ENCODE peak calls at places on chromosomes 11 and 22, in seven cellular contexts. One of them, this sample, is unnamed.

GRCh38 chr11:125679397-125679796 is 1.2 kb downstream of the ACRV1 start:
- DNase-seq in progenitor cell of endocrine pancreas: no peak
- DNase-seq in GM04503: no peak
- DNase-seq in ACHN: peak; percentile 24
- DNase-seq in lung: no peak
- DNase-seq in chondrocyte: no peak
- DNase-seq in fibroblast of mammary gland: peak; percentile 5
- DNase-seq in this sample: no peak

GRCh38 chr22:38035530-38035885 is 21.7 kb upstream of the PICK1 start:
- DNase-seq in fibroblast of mammary gland: no peak
- DNase-seq in chondrocyte: no peak
- DNase-seq in lung: no peak
- DNase-seq in progenitor cell of endocrine pancreas: no peak
- DNase-seq in ACHN: no peak
- DNase-seq in GM04503: no peak
- DNase-seq in this sample: no peak

GRCh38 chr11:61727401-61727811 is 25.0 kb upstream of the MYRF start:
- DNase-seq in fibroblast of mammary gland: no peak
- DNase-seq in lung: no peak
- DNase-seq in progenitor cell of endocrine pancreas: no peak
- DNase-seq in GM04503: no peak
- DNase-seq in chondrocyte: no peak
- DNase-seq in ACHN: no peak
- DNase-seq in this sample: no peak

GRCh38 chr11:112195906-112196305 is 20.6 kb downstream of the BCO2 start:
- DNase-seq in progenitor cell of endocrine pancreas: no peak
- DNase-seq in lung: no peak
- DNase-seq in ACHN: peak; percentile 48
- DNase-seq in fibroblast of mammary gland: peak; percentile 12
- DNase-seq in chondrocyte: no peak
- DNase-seq in GM04503: no peak
- DNase-seq in this sample: peak; percentile 15

GRCh38 chr11:10540915-10541591 is at the start of gene RNF141:
- DNase-seq in chondrocyte: peak; percentile 98
- DNase-seq in ACHN: peak; percentile 88
- DNase-seq in lung: peak; percentile 96
- DNase-seq in GM04503: peak; percentile 46
- DNase-seq in fibroblast of mammary gland: peak; percentile 83
- DNase-seq in progenitor cell of endocrine pancreas: peak; percentile 98
- DNase-seq in this sample: peak; percentile 99

GRCh38 chr11:65316311-65316978 is 1.8 kb downstream of the CDC42EP2 start:
- DNase-seq in GM04503: peak; percentile 98
- DNase-seq in ACHN: no peak
- DNase-seq in chondrocyte: no peak
- DNase-seq in progenitor cell of endocrine pancreas: no peak
- DNase-seq in fibroblast of mammary gland: peak; percentile 99
- DNase-seq in lung: peak; percentile 48
- DNase-seq in this sample: peak; percentile 39

GRCh38 chr22:43832393-43833265 is 20.5 kb upstream of the EFCAB6 start:
- DNase-seq in chondrocyte: peak; percentile 87
- DNase-seq in lung: no peak
- DNase-seq in fibroblast of mammary gland: no peak
- DNase-seq in GM04503: no peak
- DNase-seq in progenitor cell of endocrine pancreas: no peak
- DNase-seq in ACHN: no peak
- DNase-seq in this sample: no peak

GRCh38 chr11:6418199-6418957 is 516 bp downstream of the APBB1 start:
- DNase-seq in fibroblast of mammary gland: no peak
- DNase-seq in lung: no peak
- DNase-seq in GM04503: no peak
- DNase-seq in ACHN: no peak
- DNase-seq in chondrocyte: no peak
- DNase-seq in progenitor cell of endocrine pancreas: peak; percentile 41
- DNase-seq in this sample: no peak

GRCh38 chr22:30865656-30866055 is 102.9 kb downstream of the MORC2 start:
- DNase-seq in ACHN: no peak
- DNase-seq in fibroblast of mammary gland: no peak
- DNase-seq in progenitor cell of endocrine pancreas: no peak
- DNase-seq in lung: no peak
- DNase-seq in chondrocyte: no peak
- DNase-seq in GM04503: no peak
- DNase-seq in this sample: no peak

GRCh38 chr11:61787928-61788491 is 4.4 kb downstream of the TMEM258 start:
- DNase-seq in progenitor cell of endocrine pancreas: peak; percentile 29
- DNase-seq in ACHN: peak; percentile 70
- DNase-seq in GM04503: no peak
- DNase-seq in lung: no peak
- DNase-seq in chondrocyte: no peak
- DNase-seq in fibroblast of mammary gland: peak; percentile 58
- DNase-seq in this sample: peak; percentile 81

GRCh38 chr11:117716652-117717440 is 80.2 kb downstream of the DSCAML1 start:
- DNase-seq in lung: no peak
- DNase-seq in progenitor cell of endocrine pancreas: no peak
- DNase-seq in fibroblast of mammary gland: no peak
- DNase-seq in GM04503: no peak
- DNase-seq in ACHN: no peak
- DNase-seq in chondrocyte: no peak
- DNase-seq in this sample: no peak

GRCh38 chr11:67507242-67507890 is 596 bp downstream of the CDK2AP2 start:
- DNase-seq in chondrocyte: peak; percentile 86
- DNase-seq in GM04503: no peak
- DNase-seq in progenitor cell of endocrine pancreas: no peak
- DNase-seq in lung: peak; percentile 84
- DNase-seq in fibroblast of mammary gland: peak; percentile 74
- DNase-seq in ACHN: peak; percentile 68
- DNase-seq in this sample: peak; percentile 83

GRCh38 chr11:97977726-97978125 is 1043.0 kb upstream of the CNTN5 start:
- DNase-seq in lung: no peak
- DNase-seq in ACHN: no peak
- DNase-seq in fibroblast of mammary gland: no peak
- DNase-seq in chondrocyte: no peak
- DNase-seq in GM04503: no peak
- DNase-seq in progenitor cell of endocrine pancreas: no peak
- DNase-seq in this sample: no peak

GRCh38 chr11:67437082-67437821 is at the start of gene PTPRCAP:
- DNase-seq in fibroblast of mammary gland: no peak
- DNase-seq in progenitor cell of endocrine pancreas: no peak
- DNase-seq in ACHN: no peak
- DNase-seq in chondrocyte: peak; percentile 84
- DNase-seq in GM04503: no peak
- DNase-seq in lung: no peak
- DNase-seq in this sample: no peak

GRCh38 chr11:123357353-123357989 is 72.6 kb upstream of the GRAMD1B start:
- DNase-seq in chondrocyte: no peak
- DNase-seq in GM04503: no peak
- DNase-seq in fibroblast of mammary gland: no peak
- DNase-seq in lung: no peak
- DNase-seq in progenitor cell of endocrine pancreas: no peak
- DNase-seq in ACHN: no peak
- DNase-seq in this sample: no peak

GRCh38 chr22:42324991-42325710 is 54.7 kb upstream of the TCF20 start:
- DNase-seq in lung: no peak
- DNase-seq in chondrocyte: no peak
- DNase-seq in fibroblast of mammary gland: no peak
- DNase-seq in ACHN: no peak
- DNase-seq in GM04503: no peak
- DNase-seq in progenitor cell of endocrine pancreas: no peak
- DNase-seq in this sample: no peak

GRCh38 chr11:911031-911889 is 650 bp upstream of the CHID1 start:
- DNase-seq in fibroblast of mammary gland: peak; percentile 77
- DNase-seq in lung: no peak
- DNase-seq in GM04503: no peak
- DNase-seq in progenitor cell of endocrine pancreas: peak; percentile 44
- DNase-seq in chondrocyte: no peak
- DNase-seq in ACHN: peak; percentile 72
- DNase-seq in this sample: no peak

GRCh38 chr11:47967577-47968230 is 12.7 kb upstream of the PTPRJ start:
- DNase-seq in fibroblast of mammary gland: peak; percentile 49
- DNase-seq in ACHN: no peak
- DNase-seq in GM04503: peak; percentile 42
- DNase-seq in lung: no peak
- DNase-seq in chondrocyte: no peak
- DNase-seq in progenitor cell of endocrine pancreas: no peak
- DNase-seq in this sample: no peak

GRCh38 chr11:75763846-75764245 is 4.7 kb upstream of the DGAT2 start:
- DNase-seq in ACHN: no peak
- DNase-seq in GM04503: no peak
- DNase-seq in lung: no peak
- DNase-seq in fibroblast of mammary gland: no peak
- DNase-seq in chondrocyte: no peak
- DNase-seq in progenitor cell of endocrine pancreas: no peak
- DNase-seq in this sample: no peak

GRCh38 chr11:100676901-100677300 is 10.2 kb upstream of the ARHGAP42 start:
- DNase-seq in fibroblast of mammary gland: no peak
- DNase-seq in ACHN: no peak
- DNase-seq in lung: no peak
- DNase-seq in GM04503: no peak
- DNase-seq in progenitor cell of endocrine pancreas: no peak
- DNase-seq in chondrocyte: no peak
- DNase-seq in this sample: no peak

GRCh38 chr11:66904055-66904454 is 47.2 kb downstream of the LRFN4 start:
- DNase-seq in GM04503: no peak
- DNase-seq in ACHN: no peak
- DNase-seq in fibroblast of mammary gland: peak; percentile 49
- DNase-seq in lung: no peak
- DNase-seq in chondrocyte: no peak
- DNase-seq in progenitor cell of endocrine pancreas: no peak
- DNase-seq in this sample: peak; percentile 66

GRCh38 chr11:2769409-2769778 is 69.6 kb upstream of the KCNQ1OT1 start:
- DNase-seq in chondrocyte: peak; percentile 59
- DNase-seq in progenitor cell of endocrine pancreas: no peak
- DNase-seq in GM04503: no peak
- DNase-seq in ACHN: no peak
- DNase-seq in fibroblast of mammary gland: no peak
- DNase-seq in lung: peak; percentile 18
- DNase-seq in this sample: no peak

GRCh38 chr11:6474806-6475500 is 1.2 kb upstream of the TRIM3 start:
- DNase-seq in GM04503: no peak
- DNase-seq in chondrocyte: no peak
- DNase-seq in ACHN: no peak
- DNase-seq in progenitor cell of endocrine pancreas: no peak
- DNase-seq in fibroblast of mammary gland: no peak
- DNase-seq in lung: no peak
- DNase-seq in this sample: peak; percentile 38

GRCh38 chr22:38267086-38267485 is 5.7 kb downstream of the TMEM184B start:
- DNase-seq in GM04503: no peak
- DNase-seq in progenitor cell of endocrine pancreas: no peak
- DNase-seq in chondrocyte: no peak
- DNase-seq in ACHN: no peak
- DNase-seq in lung: no peak
- DNase-seq in fibroblast of mammary gland: peak; percentile 62
- DNase-seq in this sample: no peak

GRCh38 chr11:45184640-45185039 is 38.2 kb downstream of the PRDM11 start:
- DNase-seq in progenitor cell of endocrine pancreas: no peak
- DNase-seq in fibroblast of mammary gland: no peak
- DNase-seq in chondrocyte: no peak
- DNase-seq in ACHN: no peak
- DNase-seq in lung: no peak
- DNase-seq in GM04503: no peak
- DNase-seq in this sample: no peak

GRCh38 chr22:46053563-46054090 is 76.7 kb upstream of the WNT7B start:
- DNase-seq in progenitor cell of endocrine pancreas: no peak
- DNase-seq in ACHN: peak; percentile 73
- DNase-seq in chondrocyte: peak; percentile 66
- DNase-seq in fibroblast of mammary gland: peak; percentile 65
- DNase-seq in GM04503: no peak
- DNase-seq in lung: peak; percentile 74
- DNase-seq in this sample: peak; percentile 81

GRCh38 chr22:35977136-35977535 is 51.5 kb downstream of the RBFOX2 start:
- DNase-seq in GM04503: no peak
- DNase-seq in ACHN: no peak
- DNase-seq in progenitor cell of endocrine pancreas: no peak
- DNase-seq in fibroblast of mammary gland: no peak
- DNase-seq in lung: no peak
- DNase-seq in chondrocyte: no peak
- DNase-seq in this sample: no peak

GRCh38 chr11:15342163-15342562 is 227.4 kb downstream of the INSC start:
- DNase-seq in chondrocyte: no peak
- DNase-seq in fibroblast of mammary gland: no peak
- DNase-seq in progenitor cell of endocrine pancreas: no peak
- DNase-seq in GM04503: no peak
- DNase-seq in ACHN: no peak
- DNase-seq in lung: no peak
- DNase-seq in this sample: no peak

GRCh38 chr11:119108151-119108856 is 1.2 kb downstream of the C2CD2L start:
- DNase-seq in fibroblast of mammary gland: peak; percentile 14
- DNase-seq in GM04503: no peak
- DNase-seq in chondrocyte: peak; percentile 50
- DNase-seq in ACHN: peak; percentile 41
- DNase-seq in lung: peak; percentile 58
- DNase-seq in progenitor cell of endocrine pancreas: no peak
- DNase-seq in this sample: peak; percentile 81

GRCh38 chr11:31656051-31656450 is 146.5 kb downstream of the ELP4 start:
- DNase-seq in lung: no peak
- DNase-seq in GM04503: peak; percentile 8
- DNase-seq in ACHN: peak; percentile 43
- DNase-seq in fibroblast of mammary gland: peak; percentile 20
- DNase-seq in chondrocyte: no peak
- DNase-seq in progenitor cell of endocrine pancreas: no peak
- DNase-seq in this sample: no peak

GRCh38 chr11:76629853-76630599 is 40.5 kb downstream of the LRRC32 start:
- DNase-seq in fibroblast of mammary gland: peak; percentile 40
- DNase-seq in progenitor cell of endocrine pancreas: no peak
- DNase-seq in ACHN: no peak
- DNase-seq in chondrocyte: no peak
- DNase-seq in lung: peak; percentile 58
- DNase-seq in GM04503: no peak
- DNase-seq in this sample: no peak

GRCh38 chr11:66178183-66178582 is 90.3 kb upstream of the RAB1B start:
- DNase-seq in chondrocyte: no peak
- DNase-seq in progenitor cell of endocrine pancreas: no peak
- DNase-seq in ACHN: no peak
- DNase-seq in GM04503: no peak
- DNase-seq in lung: no peak
- DNase-seq in fibroblast of mammary gland: no peak
- DNase-seq in this sample: no peak

GRCh38 chr11:65642014-65642671 is 4.2 kb downstream of the SIPA1 start:
- DNase-seq in lung: no peak
- DNase-seq in ACHN: no peak
- DNase-seq in GM04503: no peak
- DNase-seq in chondrocyte: peak; percentile 79
- DNase-seq in fibroblast of mammary gland: no peak
- DNase-seq in progenitor cell of endocrine pancreas: no peak
- DNase-seq in this sample: no peak

GRCh38 chr11:12321217-12321937 is 56.0 kb upstream of the PARVA start:
- DNase-seq in lung: no peak
- DNase-seq in GM04503: no peak
- DNase-seq in ACHN: no peak
- DNase-seq in chondrocyte: no peak
- DNase-seq in progenitor cell of endocrine pancreas: no peak
- DNase-seq in fibroblast of mammary gland: no peak
- DNase-seq in this sample: no peak

GRCh38 chr22:49271831-49272230 is 555.8 kb downstream of the BRD1 start:
- DNase-seq in lung: no peak
- DNase-seq in progenitor cell of endocrine pancreas: no peak
- DNase-seq in ACHN: no peak
- DNase-seq in GM04503: no peak
- DNase-seq in chondrocyte: peak; percentile 41
- DNase-seq in fibroblast of mammary gland: no peak
- DNase-seq in this sample: no peak

GRCh38 chr22:27777128-27777527 is 24.4 kb downstream of the MN1 start:
- DNase-seq in lung: no peak
- DNase-seq in GM04503: no peak
- DNase-seq in progenitor cell of endocrine pancreas: no peak
- DNase-seq in ACHN: no peak
- DNase-seq in chondrocyte: no peak
- DNase-seq in fibroblast of mammary gland: no peak
- DNase-seq in this sample: no peak

GRCh38 chr22:39567135-39567946 is 3.2 kb upstream of the CACNA1I start:
- DNase-seq in chondrocyte: no peak
- DNase-seq in GM04503: no peak
- DNase-seq in fibroblast of mammary gland: no peak
- DNase-seq in lung: no peak
- DNase-seq in ACHN: no peak
- DNase-seq in progenitor cell of endocrine pancreas: no peak
- DNase-seq in this sample: no peak

GRCh38 chr11:62954478-62954877 is 30.3 kb downstream of the SLC22A6 start:
- DNase-seq in progenitor cell of endocrine pancreas: no peak
- DNase-seq in lung: no peak
- DNase-seq in chondrocyte: no peak
- DNase-seq in fibroblast of mammary gland: no peak
- DNase-seq in GM04503: no peak
- DNase-seq in ACHN: no peak
- DNase-seq in this sample: no peak

This sample was measured in HT-29.